ENCODE peak calls at places on chromosome 10, in eight cellular contexts. B is uterus, H is colonic mucosa, A is mammary epithelial cell, C is body of pancreas, G is endodermal cell, W is right lobe of liver, R is foreskin keratinocyte. D is an unnamed sample.
A peak's percentile ranks its signal among the peaks of the same experiment; 100 is the strongest.

GRCh38 chr10:60107308-60107976 is 201.1 kb upstream of the CCDC6 start:
- DNase-seq in B (no peak), H (no peak), A (no peak), C (peak; percentile 22), G (no peak), W (no peak), R (no peak), D (no peak)

GRCh38 chr10:97960269-97960869 is 70.1 kb downstream of the CRTAC1 start:
- DNase-seq in B (no peak), H (no peak), A (no peak), C (no peak), G (no peak), W (no peak), R (no peak), D (no peak)

GRCh38 chr10:17073720-17074547 is 55.7 kb downstream of the CUBN start:
- DNase-seq in B (no peak), H (no peak), A (no peak), C (no peak), G (no peak), W (no peak), R (no peak), D (no peak)

GRCh38 chr10:24240001-24240751 is 31.2 kb downstream of the KIAA1217 start:
- DNase-seq in B (no peak), H (peak; percentile 29), A (peak; percentile 50), C (no peak), G (no peak), W (no peak), R (no peak), D (no peak)

GRCh38 chr10:47371629-47372485 is 12.2 kb downstream of the ZNF488 start:
- DNase-seq in B (no peak), H (peak; percentile 11), A (no peak), C (no peak), G (peak; percentile 47), W (peak; percentile 12), R (no peak), D (peak; percentile 7)

GRCh38 chr10:71486465-71487114 is 89.9 kb downstream of the CDH23 start:
- DNase-seq in B (no peak), H (peak; percentile 75), A (peak; percentile 19), C (no peak), G (peak; percentile 93), W (peak; percentile 67), R (no peak), D (peak; percentile 31)

GRCh38 chr10:25457552-25457951 is 282.8 kb downstream of the GPR158 start:
- DNase-seq in B (no peak), H (no peak), A (no peak), C (no peak), G (no peak), W (no peak), R (no peak), D (no peak)

GRCh38 chr10:30456262-30456661 is 22.3 kb downstream of the MAP3K8 start:
- DNase-seq in B (no peak), H (peak; percentile 44), A (no peak), C (no peak), G (no peak), W (no peak), R (no peak), D (no peak)

GRCh38 chr10:24901686-24902399 is 50.6 kb downstream of the PRTFDC1 start:
- DNase-seq in B (peak; percentile 65), H (peak; percentile 79), A (peak; percentile 93), C (peak; percentile 52), G (no peak), W (no peak), R (peak; percentile 91), D (no peak)

GRCh38 chr10:120483006-120483405 is 26.0 kb downstream of the PLPP4 start:
- DNase-seq in B (no peak), H (no peak), A (no peak), C (no peak), G (no peak), W (no peak), R (no peak), D (no peak)

GRCh38 chr10:118870467-118871243 is 115.9 kb upstream of the CACUL1 start:
- DNase-seq in B (peak; percentile 65), H (no peak), A (peak; percentile 91), C (no peak), G (peak; percentile 66), W (peak; percentile 49), R (peak; percentile 76), D (peak; percentile 40)

GRCh38 chr10:119178371-119179119 is at the start of gene PRDX3:
- DNase-seq in B (peak; percentile 92), H (peak; percentile 94), A (peak; percentile 84), C (peak; percentile 92), G (peak; percentile 97), W (peak; percentile 93), R (peak; percentile 67), D (peak; percentile 92)

GRCh38 chr10:98309366-98310355 is 41.7 kb upstream of the LOXL4 start:
- DNase-seq in B (peak; percentile 84), H (peak; percentile 64), A (peak; percentile 50), C (peak; percentile 62), G (peak; percentile 95), W (peak; percentile 63), R (no peak), D (peak; percentile 58)

GRCh38 chr10:130498042-130498441 is 361.9 kb downstream of the GLRX3 start:
- DNase-seq in B (no peak), H (no peak), A (no peak), C (no peak), G (no peak), W (peak; percentile 34), R (no peak), D (no peak)
- TF ChIP-seq CTCF in B (no peak), H (no peak), A (no peak), C (no peak), G (no peak), W (no peak), R (no peak), D (no peak)

GRCh38 chr10:4372601-4373000 is 453.4 kb upstream of the AKR1E2 start:
- DNase-seq in B (no peak), H (no peak), A (no peak), C (no peak), G (no peak), W (no peak), R (no peak), D (no peak)
- H3K27ac ChIP-seq in B (peak overlapping the region; percentile 10), H (no peak overlapping the region), A (no peak overlapping the region), C (no peak overlapping the region), G (no peak overlapping the region), W (no peak overlapping the region), R (no peak overlapping the region), D (no peak overlapping the region)

GRCh38 chr10:58512470-58513188 is at the start of gene BICC1:
- DNase-seq in B (peak; percentile 66), H (peak; percentile 47), A (peak; percentile 46), C (peak; percentile 35), G (peak; percentile 77), W (peak; percentile 45), R (no peak), D (peak; percentile 46)
- TF ChIP-seq CTCF in B (peak; percentile 5), H (no peak), A (no peak), C (no peak), G (no peak), W (no peak), R (no peak), D (no peak)

DNA sequence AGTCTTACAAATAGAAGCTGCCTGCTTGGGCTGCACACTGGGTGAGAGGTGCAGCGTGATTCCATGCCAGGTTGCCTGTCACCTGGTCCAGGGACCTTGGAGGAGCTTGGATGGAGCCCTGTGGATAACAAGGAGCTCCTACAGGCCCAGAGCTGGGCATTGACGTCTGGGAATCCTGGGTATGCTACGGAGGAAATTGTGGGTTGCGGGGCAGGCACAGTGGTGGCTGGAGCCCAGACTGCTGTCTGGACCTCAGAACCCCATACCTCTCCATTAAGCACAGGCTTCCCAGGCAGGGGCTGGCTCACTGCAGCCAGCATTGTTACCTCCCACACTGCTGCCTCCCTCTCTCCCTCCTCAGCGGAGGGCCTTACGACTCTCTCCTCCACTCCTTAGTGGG is 309.1 kb downstream of the RPS24 start:
- DNase-seq in B (peak; percentile 19), H (peak; percentile 2), A (no peak), C (no peak), G (peak; percentile 30), W (peak; percentile 25), R (no peak), D (no peak)
- H3K27ac ChIP-seq in B (no peak overlapping the region), H (no peak overlapping the region), A (no peak overlapping the region), C (no peak overlapping the region), G (no peak overlapping the region), W (no peak overlapping the region), R (no peak overlapping the region), D (no peak overlapping the region)

GRCh38 chr10:45515630-45516029 is 141.6 kb downstream of the ALOX5 start:
- DNase-seq in B (no peak), H (no peak), A (no peak), C (no peak), G (no peak), W (no peak), R (no peak), D (no peak)

GRCh38 chr10:45526309-45526708 is 146.3 kb downstream of the ZFAND4 start:
- DNase-seq in B (no peak), H (no peak), A (no peak), C (no peak), G (no peak), W (peak; percentile 51), R (no peak), D (no peak)

GRCh38 chr10:45514283-45515270 is 140.6 kb downstream of the ALOX5 start:
- DNase-seq in B (no peak), H (no peak), A (peak; percentile 86), C (no peak), G (no peak), W (no peak), R (peak; percentile 85), D (peak; percentile 35)

GRCh38 chr10:45518741-45519140 is 144.7 kb downstream of the ALOX5 start:
- DNase-seq in B (no peak), H (no peak), A (no peak), C (no peak), G (no peak), W (no peak), R (no peak), D (no peak)

GRCh38 chr10:45520476-45520875 is 146.5 kb downstream of the ALOX5 start:
- DNase-seq in B (no peak), H (no peak), A (no peak), C (no peak), G (no peak), W (no peak), R (no peak), D (no peak)
- TF ChIP-seq CTCF in B (no peak), H (no peak), A (no peak), C (no peak), G (peak; percentile 26), W (no peak), R (peak; percentile 5), D (no peak)